ENCODE peak calls at places on chromosomes 5 and 9, in four cellular contexts. R is Jurkat, Clone E6-1; N is cerebellar cortex; W is progenitor cell of endocrine pancreas. G is an unnamed sample.

GRCh38 chr9:115261656-115262081 is 143.7 kb upstream of the TNC start:
- DNase-seq in W (no peak), R (no peak), N (no peak), G (no peak)

GRCh38 chr5:180133971-180134508 is 62.5 kb upstream of the RNF130 start:
- DNase-seq in W (no peak), N (no peak), R (no peak), G (no peak)

GRCh38 chr5:139950436-139950835 is 92.7 kb downstream of the NRG2 start:
- DNase-seq in W (no peak), N (no peak), R (no peak), G (no peak)

GRCh38 chr5:91311168-91311696 is 71.9 kb downstream of the ARRDC3 start:
- DNase-seq in N (no peak), W (no peak), R (peak; percentile 20), G (peak; percentile 48)

GRCh38 chr5:138649775-138650174 is 74.6 kb upstream of the HSPA9 start:
- DNase-seq in N (no peak), W (no peak), R (no peak), G (no peak)

GRCh38 chr9:35114921-35115341 is 731 bp downstream of the ATOSB start:
- DNase-seq in R (no peak), N (peak; percentile 46), W (no peak), G (peak; percentile 47)

GRCh38 chr9:132030626-132031325 is 48.9 kb downstream of the MED27 start:
- DNase-seq in W (no peak), N (peak; percentile 56), R (no peak), G (no peak)

GRCh38 chr9:4344946-4345345 is 45.1 kb upstream of the GLIS3 start:
- DNase-seq in N (no peak), W (no peak), R (no peak), G (no peak)

GRCh38 chr9:19181002-19181401 is 49.5 kb upstream of the DENND4C start:
- DNase-seq in W (no peak), N (no peak), R (no peak), G (no peak)

GRCh38 chr5:169146158-169146557 is 154.8 kb downstream of the SLIT3 start:
- DNase-seq in R (no peak), W (no peak), N (no peak), G (no peak)

GRCh38 chr5:92022414-92022813 is 639.3 kb upstream of the ARRDC3 start:
- DNase-seq in N (no peak), R (no peak), W (no peak), G (no peak)

GRCh38 chr5:6370580-6370979 is 7.8 kb downstream of the MED10 start:
- DNase-seq in N (peak; percentile 8), W (no peak), R (no peak), G (no peak)

GRCh38 chr9:133533878-133534277 is 626 bp upstream of the ADAMTSL2 start:
- DNase-seq in N (no peak), W (no peak), R (no peak), G (no peak)

G was measured in DND-41.